ENCODE peak calls at places on chromosomes 4 and X, in five cellular contexts. F, L, E, P and B are unnamed samples.
A peak's percentile ranks its signal among the peaks of the same experiment; 100 is the strongest.

GRCh38 chr4:54231419-54232150 is 2.5 kb downstream of the PDGFRA start:
- DNase-seq in F (no peak), L (peak; percentile 64), E (peak; percentile 74), P (no peak), B (peak; percentile 75)

GRCh38 chrX:110316351-110317078 is 1.4 kb downstream of the AMMECR1 start:
- DNase-seq in F (no peak), L (no peak), E (peak; percentile 17), P (no peak), B (no peak)

GRCh38 chr4:16227462-16227868 is 1.2 kb upstream of the TAPT1 start:
- DNase-seq in F (no peak), L (peak; percentile 49), E (peak; percentile 33), P (no peak), B (no peak)

GRCh38 chr4:74640111-74640903 is 154.0 kb downstream of the BTC start:
- DNase-seq in F (no peak), L (no peak), E (peak; percentile 89), P (no peak), B (no peak)

GRCh38 chr4:30842142-30842541 is 122.0 kb downstream of the PCDH7 start:
- DNase-seq in F (no peak), L (no peak), E (no peak), P (no peak), B (no peak)

GRCh38 chr4:25104561-25104960 is 55.7 kb downstream of the SEPSECS start:
- DNase-seq in F (no peak), L (no peak), E (no peak), P (no peak), B (peak; percentile 23)

GRCh38 chr4:88591787-88592599 is at the start of gene HERC3:
- DNase-seq in F (no peak), L (peak; percentile 93), E (peak; percentile 84), P (peak; percentile 92), B (peak; percentile 95)

GRCh38 chrX:19487520-19488200 is 27.6 kb downstream of the MAP3K15 start:
- DNase-seq in F (no peak), L (no peak), E (no peak), P (no peak), B (no peak)

GRCh38 chrX:128759745-128760144 is 707.5 kb upstream of the ACTRT1 start:
- DNase-seq in F (no peak), L (no peak), E (no peak), P (no peak), B (no peak)

GRCh38 chr4:38989487-38989886 is 42.7 kb downstream of the TMEM156 start:
- DNase-seq in F (no peak), L (no peak), E (no peak), P (no peak), B (no peak)

GRCh38 chr4:86043755-86044592 is 315.9 kb downstream of the MAPK10 start:
- DNase-seq in F (no peak), L (no peak), E (peak; percentile 81), P (peak; percentile 41), B (no peak)

GRCh38 chr4:157045507-157046127 is 30.3 kb upstream of the GLRB start:
- DNase-seq in F (no peak), L (no peak), E (peak; percentile 87), P (peak; percentile 55), B (no peak)

GRCh38 chr4:40199999-40200880 is 3.4 kb downstream of the RHOH start:
- DNase-seq in F (peak; percentile 70), L (no peak), E (no peak), P (no peak), B (no peak)

GRCh38 chr4:3497095-3497494 is 34.0 kb downstream of the DOK7 start:
- DNase-seq in F (no peak), L (no peak), E (no peak), P (no peak), B (no peak)

GRCh38 chr4:48620861-48621260 is 130.8 kb downstream of the ZAR1 start:
- DNase-seq in F (no peak), L (no peak), E (no peak), P (no peak), B (no peak)

GRCh38 chr4:61588621-61589020 is 388.5 kb downstream of the ADGRL3 start:
- DNase-seq in F (no peak), L (no peak), E (no peak), P (no peak), B (no peak)